ENCODE peak calls at places on chromosomes 3 and 15, in eight cellular contexts. N is NCI-H1417; O is cardiac fibroblast; C is MM.1S; T is hippocampal formation; D is NCI-H1092 treated with DMSO at 0.1 percent for 48 hours; K is stimulated activated CD4-positive, alpha-beta T cell treated with anti-CD3 and anti-CD28 coated beads, Interleukin-4, amount 100 ng/mL, for 24 hours; Q is RWPE1. U is an unnamed sample.
A peak's percentile ranks its signal among the peaks of the same experiment; 100 is the strongest.

GRCh38 chr3:41482134-41482533 is 282.8 kb downstream of the CTNNB1 start:
- DNase-seq in N (no peak), O (no peak), C (no peak), T (no peak), D (no peak), K (no peak), Q (no peak), U (no peak)

GRCh38 chr15:70802629-70803028 is 39.3 kb upstream of the UACA start:
- DNase-seq in N (no peak), O (peak; percentile 65), C (no peak), T (no peak), D (no peak), K (no peak), Q (peak; percentile 45), U (no peak)

GRCh38 chr15:25481208-25481862 is 42.5 kb upstream of the UBE3A start:
- DNase-seq in N (peak; percentile 96), O (no peak), C (no peak), T (peak; percentile 45), D (peak; percentile 62), K (no peak), Q (peak; percentile 27), U (peak; percentile 37)

GRCh38 chr3:134462236-134463059 is 23.3 kb downstream of the ANAPC13 start:
- DNase-seq in N (no peak), O (peak; percentile 76), C (no peak), T (no peak), D (no peak), K (no peak), Q (no peak), U (no peak)

GRCh38 chr3:133441867-133442270 is 42.0 kb downstream of the BFSP2 start:
- DNase-seq in N (no peak), O (no peak), C (peak; percentile 61), T (no peak), D (no peak), K (peak; percentile 9), Q (no peak), U (peak; percentile 37)

GRCh38 chr3:32238816-32239637 is 547 bp downstream of the CMTM8 start:
- DNase-seq in N (peak; percentile 79), O (peak; percentile 38), C (peak; percentile 33), T (no peak), D (peak; percentile 34), K (peak; percentile 51), Q (peak; percentile 14), U (peak; percentile 57)

GRCh38 chr3:72722930-72723726 is 125.1 kb downstream of the SHQ1 start:
- DNase-seq in N (peak; percentile 30), O (peak; percentile 67), C (no peak), T (no peak), D (no peak), K (peak; percentile 15), Q (peak; percentile 14), U (no peak)

GRCh38 chr15:33119263-33119662 is 75.3 kb downstream of the FMN1 start:
- DNase-seq in N (peak; percentile 57), O (no peak), C (no peak), T (no peak), D (no peak), K (no peak), Q (no peak), U (no peak)

GRCh38 chr3:48018841-48019240 is 2.6 kb upstream of the MAP4 start:
- DNase-seq in N (no peak), O (peak; percentile 85), C (no peak), T (no peak), D (no peak), K (no peak), Q (no peak), U (no peak)

GRCh38 chr3:42102569-42102968 is 11.4 kb downstream of the TRAK1 start:
- DNase-seq in N (no peak), O (peak; percentile 22), C (no peak), T (no peak), D (no peak), K (no peak), Q (no peak), U (no peak)

GRCh38 chr15:31158858-31159569 is 57.5 kb upstream of the TRPM1 start:
- DNase-seq in N (no peak), O (no peak), C (no peak), T (no peak), D (no peak), K (no peak), Q (no peak), U (peak; percentile 19)

GRCh38 chr3:142998439-142998838 is 2.9 kb upstream of the U2SURP start:
- DNase-seq in N (no peak), O (peak; percentile 50), C (no peak), T (no peak), D (no peak), K (no peak), Q (no peak), U (no peak)

GRCh38 chr15:89364341-89364740 is 29.7 kb upstream of the POLG start:
- DNase-seq in N (peak; percentile 37), O (no peak), C (no peak), T (no peak), D (peak; percentile 71), K (no peak), Q (no peak), U (peak; percentile 87)

GRCh38 chr15:29571728-29572454 is 250.4 kb downstream of the TJP1 start:
- DNase-seq in N (peak; percentile 66), O (peak; percentile 14), C (no peak), T (no peak), D (peak; percentile 13), K (no peak), Q (no peak), U (no peak)

GRCh38 chr3:130626021-130626420 is 109.0 kb downstream of the COL6A6 start:
- DNase-seq in N (no peak), O (no peak), C (no peak), T (no peak), D (no peak), K (no peak), Q (no peak), U (no peak)

GRCh38 chr3:127485396-127486170 is 105.0 kb downstream of the TPRA1 start:
- DNase-seq in N (no peak), O (no peak), C (no peak), T (no peak), D (no peak), K (no peak), Q (no peak), U (no peak)

GRCh38 chr3:105823149-105823866 is 45.5 kb downstream of the CBLB start:
- DNase-seq in N (no peak), O (peak; percentile 95), C (no peak), T (no peak), D (no peak), K (peak; percentile 47), Q (peak; percentile 62), U (no peak)

GRCh38 chr3:9397911-9398714 is 698 bp downstream of the SETD5 start:
- DNase-seq in N (peak; percentile 77), O (peak; percentile 40), C (peak; percentile 34), T (no peak), D (peak; percentile 54), K (peak; percentile 36), Q (no peak), U (peak; percentile 61)

GRCh38 chr3:193052294-193052693 is 134.6 kb upstream of the MB21D2 start:
- DNase-seq in N (no peak), O (peak; percentile 59), C (no peak), T (no peak), D (no peak), K (no peak), Q (no peak), U (no peak)

GRCh38 chr3:132253262-132253878 is 63.8 kb upstream of the ACP3 start:
- DNase-seq in N (peak; percentile 67), O (peak; percentile 87), C (peak; percentile 62), T (peak; percentile 58), D (peak; percentile 13), K (no peak), Q (peak; percentile 39), U (peak; percentile 70)

GRCh38 chr3:168991813-168992212 is 671.7 kb downstream of the MECOM start:
- DNase-seq in N (no peak), O (peak; percentile 30), C (no peak), T (no peak), D (no peak), K (no peak), Q (no peak), U (no peak)

GRCh38 chr3:122921791-122922651 is 105.5 kb downstream of the SEMA5B start:
- DNase-seq in N (peak; percentile 70), O (no peak), C (peak; percentile 46), T (no peak), D (no peak), K (no peak), Q (peak; percentile 19), U (peak; percentile 71)

GRCh38 chr15:37981781-37982180 is 47.3 kb downstream of the TMCO5A start:
- DNase-seq in N (peak; percentile 30), O (peak; percentile 68), C (peak; percentile 28), T (peak; percentile 25), D (peak; percentile 32), K (no peak), Q (peak; percentile 14), U (peak; percentile 8)

GRCh38 chr3:143000525-143000924 is 845 bp upstream of the U2SURP start:
- DNase-seq in N (peak; percentile 66), O (peak; percentile 67), C (no peak), T (no peak), D (no peak), K (no peak), Q (peak; percentile 75), U (peak; percentile 17)

U was measured in RPMI8226.